ENCODE peak calls at places on chromosomes 11 and 22, in six cellular contexts. U, K, R, D, A and E are unnamed samples.

GRCh38 chr11:113373306-113373705 is 14.3 kb upstream of the ANKK1 start:
- DNase-seq in A (no peak), D (no peak), K (no peak), U (no peak), R (no peak), E (no peak)

GRCh38 chr11:45208135-45208534 is 61.7 kb downstream of the PRDM11 start:
- DNase-seq in R (no peak), D (no peak), A (no peak), U (no peak), K (no peak), E (no peak)

GRCh38 chr11:78023426-78023825 is 350 bp upstream of the KCTD14 start:
- DNase-seq in A (no peak), K (no peak), D (no peak), R (no peak), U (no peak), E (no peak)

GRCh38 chr22:24688294-24688693 is 85.3 kb downstream of the GGT1 start:
- DNase-seq in A (no peak), D (no peak), R (no peak), U (no peak), K (no peak), E (no peak)

GRCh38 chr22:41578818-41579217 is 10.8 kb downstream of the PMM1 start:
- DNase-seq in K (no peak), A (no peak), R (no peak), D (no peak), U (no peak), E (no peak)

GRCh38 chr11:71425851-71426250 is 22.3 kb downstream of the DHCR7 start:
- DNase-seq in U (no peak), A (no peak), D (no peak), K (no peak), R (no peak), E (no peak)

GRCh38 chr11:31643831-31644230 is 134.3 kb downstream of the ELP4 start:
- DNase-seq in K (no peak), D (no peak), U (no peak), R (no peak), A (no peak), E (no peak)

GRCh38 chr11:75388386-75389275 is 10.7 kb upstream of the RPS3 start:
- DNase-seq in K (peak), D (no peak), R (peak), U (peak), A (peak), E (peak)

GRCh38 chr11:70270877-70271634 is 566 bp downstream of the PPFIA1 start:
- DNase-seq in R (peak), D (no peak), K (peak), U (peak), A (peak), E (peak)

GRCh38 chr11:131980878-131981668 is 610.7 kb downstream of the NTM start:
- DNase-seq in A (no peak), R (no peak), U (no peak), D (no peak), K (no peak), E (no peak)

GRCh38 chr22:37609240-37610152 is 862 bp downstream of the GGA1 start:
- DNase-seq in R (no peak), U (no peak), K (peak), A (no peak), D (no peak), E (no peak)

GRCh38 chr11:15967166-15967565 is 389.2 kb downstream of the SOX6 start:
- DNase-seq in U (no peak), A (no peak), R (no peak), K (no peak), D (no peak), E (no peak)

GRCh38 chr11:119323532-119324033 is 6.7 kb upstream of the MCAM start:
- DNase-seq in D (peak), U (peak), R (peak), A (peak), K (peak), E (no peak)

GRCh38 chr11:60950933-60951610 is 904 bp downstream of the SLC15A3 start:
- DNase-seq in D (no peak), K (no peak), U (peak), A (no peak), R (no peak), E (no peak)

GRCh38 chr11:119483881-119484371 is 61.0 kb upstream of the THY1 start:
- DNase-seq in U (no peak), D (no peak), R (no peak), A (no peak), K (no peak), E (no peak)

GRCh38 chr22:49243335-49243734 is 584.3 kb downstream of the BRD1 start:
- DNase-seq in A (no peak), U (peak), K (no peak), D (no peak), R (no peak), E (no peak)

GRCh38 chr22:23103199-23103954 is 33.1 kb downstream of the GNAZ start:
- DNase-seq in U (no peak), R (no peak), A (no peak), K (no peak), D (no peak), E (no peak)

GRCh38 chr11:13448876-13449275 is 14.1 kb downstream of the BTBD10 start:
- DNase-seq in A (no peak), K (peak), U (no peak), D (no peak), R (no peak), E (no peak)

GRCh38 chr22:19180234-19180633 is 1.7 kb upstream of the SLC25A1 start:
- DNase-seq in U (no peak), A (no peak), R (no peak), D (no peak), K (no peak), E (no peak)

GRCh38 chr22:42389137-42389536 is 43.1 kb downstream of the NFAM1 start:
- DNase-seq in U (no peak), K (no peak), A (no peak), D (no peak), R (no peak), E (no peak)

GRCh38 chr22:46007003-46007847 is 30.3 kb upstream of the WNT7B start:
- DNase-seq in U (no peak), R (no peak), A (no peak), K (no peak), D (no peak), E (no peak)

GRCh38 chr11:100220801-100221200 is 466.3 kb upstream of the ARHGAP42 start:
- DNase-seq in A (no peak), K (no peak), R (no peak), U (no peak), D (no peak), E (no peak)
- TF ChIP-seq TAF1 in A (no peak), K (no peak), R (no peak), U (no peak), D (no peak), E (no peak)

GRCh38 chr11:68459886-68460740 is 439 bp upstream of the PPP6R3 start:
- DNase-seq in K (peak), U (peak), D (peak), A (peak), R (peak), E (peak)
- TF ChIP-seq POLR2A in K (peak), U (no peak), D (no peak), A (peak), R (no peak), E (no peak)

GRCh38 chr11:3227568-3228444 is 4.4 kb downstream of the MRGPRE start:
- DNase-seq in U (no peak), R (peak), D (no peak), A (no peak), K (no peak), E (no peak)

GRCh38 chr11:3230636-3231549 is 1.3 kb downstream of the MRGPRE start:
- DNase-seq in D (no peak), R (no peak), K (peak), U (no peak), A (no peak), E (no peak)

GRCh38 chr11:3231550-3231850 is 717 bp downstream of the MRGPRE start:
- DNase-seq in D (no peak), R (no peak), A (no peak), U (no peak), K (no peak), E (no peak)

GRCh38 chr11:3228445-3228829 is 3.8 kb downstream of the MRGPRE start:
- DNase-seq in A (no peak), K (no peak), U (no peak), R (no peak), D (no peak), E (no peak)

GRCh38 chr11:3229673-3230630 is 2.3 kb downstream of the MRGPRE start:
- DNase-seq in K (no peak), D (no peak), U (no peak), R (no peak), A (no peak), E (no peak)
- TF ChIP-seq TAF1 in K (no peak), D (no peak), U (no peak), R (no peak), A (no peak), E (no peak)

GRCh38 chr11:122652495-122652894 is 3.0 kb upstream of the UBASH3B start:
- DNase-seq in A (peak), K (no peak), D (no peak), U (no peak), R (no peak), E (no peak)

GRCh38 chr11:122656073-122656630 is 630 bp downstream of the UBASH3B start:
- DNase-seq in A (no peak), R (peak), D (no peak), K (peak), U (peak), E (peak)

GRCh38 chr11:122653911-122654310 is 1.6 kb upstream of the UBASH3B start:
- DNase-seq in D (no peak), A (no peak), U (no peak), R (no peak), K (no peak), E (no peak)

GRCh38 chr11:122656631-122657101 is 1.1 kb downstream of the UBASH3B start:
- DNase-seq in R (peak), A (no peak), U (no peak), K (no peak), D (no peak), E (peak)

GRCh38 chr11:122655527-122656072 is at the start of gene UBASH3B:
- DNase-seq in R (peak), U (peak), D (no peak), K (peak), A (peak), E (peak)
- TF ChIP-seq POLR2A in R (no peak), U (no peak), D (no peak), K (no peak), A (peak), E (no peak)